ENCODE peak calls at places on chromosomes 1 and 21, in nine cellular contexts. I, B, F, U, T, C, Y, N and V are unnamed samples.
A peak's percentile ranks its signal among the peaks of the same experiment; 100 is the strongest.

GRCh38 chr1:18486195-18486594 is 5.5 kb downstream of the KLHDC7A start:
- DNase-seq in Y (no peak), T (no peak), C (no peak), B (no peak), F (no peak), U (no peak), I (no peak), N (peak; percentile 22), V (no peak)

GRCh38 chr1:173422456-173422976 is 54.6 kb upstream of the PRDX6 start:
- DNase-seq in Y (no peak), N (no peak), U (no peak), C (no peak), T (no peak), I (no peak), F (no peak), B (no peak), V (no peak)

GRCh38 chr1:58870298-58870676 is 86.4 kb upstream of the JUN start:
- DNase-seq in I (no peak), U (no peak), Y (no peak), C (no peak), F (no peak), B (peak; percentile 38), T (no peak), N (no peak), V (peak; percentile 65)

GRCh38 chr21:42337830-42338729 is 12.7 kb downstream of the TFF2 start:
- DNase-seq in N (peak; percentile 76), U (peak; percentile 15), C (peak; percentile 61), I (peak; percentile 64), B (peak; percentile 95), Y (peak; percentile 37), T (peak; percentile 60), F (peak; percentile 80), V (peak; percentile 29)

GRCh38 chr1:111909010-111909409 is 80.5 kb downstream of the KCND3 start:
- DNase-seq in F (no peak), U (no peak), I (no peak), N (no peak), B (no peak), Y (no peak), C (no peak), T (no peak), V (no peak)

GRCh38 chr21:20169812-20170576 is 828.2 kb upstream of the NCAM2 start:
- DNase-seq in Y (no peak), U (no peak), C (no peak), F (no peak), I (no peak), T (no peak), B (no peak), N (no peak), V (no peak)

GRCh38 chr21:44720170-44720569 is 8.8 kb upstream of the TSPEAR start:
- DNase-seq in I (no peak), C (no peak), N (no peak), B (no peak), T (no peak), Y (no peak), F (no peak), U (no peak), V (no peak)

GRCh38 chr1:161200421-161200991 is 1.7 kb upstream of the ADAMTS4 start:
- DNase-seq in B (no peak), U (no peak), I (no peak), T (no peak), F (no peak), Y (peak; percentile 34), N (no peak), C (peak; percentile 40), V (no peak)

GRCh38 chr1:151638074-151638775 is 26.4 kb downstream of the SNX27 start:
- DNase-seq in T (no peak), U (no peak), F (no peak), I (no peak), B (no peak), Y (no peak), N (no peak), C (no peak), V (no peak)

GRCh38 chr1:203807211-203807610 is 11.8 kb downstream of the ZBED6 start:
- DNase-seq in C (peak; percentile 27), B (no peak), F (no peak), Y (peak; percentile 85), N (no peak), I (peak; percentile 72), U (no peak), T (no peak), V (peak; percentile 71)

GRCh38 chr1:8862528-8862927 is 16.0 kb downstream of the ENO1 start:
- DNase-seq in B (peak; percentile 30), F (peak; percentile 33), C (no peak), U (no peak), T (no peak), I (no peak), N (peak; percentile 31), Y (no peak), V (no peak)
- TF ChIP-seq CTCF in B (peak; percentile 78), F (peak; percentile 66), C (peak; percentile 67), U (peak; percentile 82), T (peak; percentile 29), I (peak; percentile 36), N (peak; percentile 67), Y (peak; percentile 59), V (peak; percentile 72)

DNA sequence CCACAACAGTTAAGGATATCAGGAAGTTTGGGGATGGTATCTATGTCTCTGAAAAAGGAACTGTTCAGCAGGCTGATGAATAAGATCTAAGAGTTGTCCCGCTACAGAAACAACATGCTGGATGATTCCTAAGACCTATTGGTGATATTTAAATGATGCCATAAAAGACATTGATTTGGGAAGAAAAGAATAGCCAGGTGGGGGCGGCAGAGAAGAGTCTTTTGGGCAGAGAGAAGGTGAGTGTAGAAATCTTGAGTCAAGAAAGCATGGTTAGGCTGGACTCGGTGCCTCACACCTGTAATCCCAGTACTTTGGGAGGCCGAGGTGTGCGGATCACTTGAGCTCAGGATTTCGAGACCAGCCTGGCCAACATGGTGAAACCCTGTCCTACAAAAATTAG is 11.8 kb upstream of the TMEM201 start:
- DNase-seq in U (no peak), B (peak; percentile 18), C (no peak), N (no peak), I (no peak), T (no peak), F (no peak), Y (no peak), V (no peak)
- TF ChIP-seq CTCF in U (no peak), B (peak; percentile 40), C (no peak), N (no peak), I (no peak), T (no peak), F (no peak), Y (no peak), V (no peak)

GRCh38 chr1:227440167-227440566 is 121.9 kb upstream of the CDC42BPA start:
- DNase-seq in F (no peak), T (no peak), Y (no peak), C (no peak), I (no peak), B (no peak), N (no peak), U (no peak), V (no peak)

GRCh38 chr1:227433663-227434062 is 115.4 kb upstream of the CDC42BPA start:
- DNase-seq in U (no peak), F (no peak), B (no peak), Y (no peak), I (no peak), N (no peak), T (no peak), C (no peak), V (no peak)

GRCh38 chr1:227432981-227433380 is 114.7 kb upstream of the CDC42BPA start:
- DNase-seq in N (no peak), I (no peak), Y (no peak), B (no peak), U (no peak), T (no peak), C (no peak), F (no peak), V (no peak)

GRCh38 chr1:227434808-227435207 is 116.5 kb upstream of the CDC42BPA start:
- DNase-seq in U (no peak), N (no peak), I (no peak), B (no peak), Y (no peak), T (no peak), F (no peak), C (no peak), V (no peak)

DNA sequence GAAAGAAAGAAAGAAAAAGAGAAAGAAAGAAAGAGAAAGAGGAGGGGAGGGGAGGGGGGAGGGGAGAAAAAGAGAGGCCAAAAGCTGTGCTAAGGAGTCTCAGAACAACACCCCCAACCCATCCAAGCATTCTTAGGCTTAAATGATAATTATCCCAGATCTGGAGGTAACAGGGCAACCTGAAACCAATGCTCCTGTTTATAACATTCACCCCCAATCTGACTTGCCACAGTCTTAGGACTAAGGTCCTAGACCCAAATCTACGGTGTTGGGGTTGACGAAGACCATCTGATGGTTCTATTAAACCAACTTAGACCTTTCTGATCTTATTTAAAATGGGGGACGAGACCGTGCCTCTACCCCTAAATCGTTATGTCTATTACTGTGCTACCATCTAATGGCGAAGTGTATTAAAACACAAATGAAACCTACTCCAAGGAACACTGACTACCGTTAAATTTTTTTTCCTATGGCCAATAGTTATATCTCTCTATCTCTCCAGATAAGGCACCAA is 119.3 kb upstream of the CDC42BPA start:
- DNase-seq in F (no peak), N (no peak), C (peak; percentile 84), Y (peak; percentile 71), I (no peak), U (peak; percentile 30), T (no peak), B (peak; percentile 90), V (peak; percentile 68)
- TF ChIP-seq CTCF in F (no peak), N (peak; percentile 42), C (peak; percentile 46), Y (peak; percentile 50), I (peak; percentile 56), U (peak; percentile 64), T (peak; percentile 50), B (peak; percentile 98), V (peak; percentile 29)

GRCh38 chr1:70140343-70140742 is 65.0 kb downstream of the LRRC40 start:
- DNase-seq in T (no peak), B (no peak), I (peak; percentile 34), Y (peak; percentile 49), N (no peak), C (peak; percentile 88), U (no peak), F (no peak), V (peak; percentile 44)

GRCh38 chr1:70140894-70141293 is 64.5 kb downstream of the LRRC40 start:
- DNase-seq in Y (peak; percentile 33), U (no peak), F (no peak), T (no peak), B (no peak), I (no peak), C (peak; percentile 6), N (no peak), V (no peak)

GRCh38 chr1:70143052-70143659 is 62.2 kb downstream of the LRRC40 start:
- DNase-seq in U (no peak), Y (peak; percentile 66), F (no peak), T (no peak), N (no peak), I (no peak), B (peak; percentile 22), C (peak; percentile 55), V (peak; percentile 54)

GRCh38 chr1:70146488-70146887 is 58.9 kb downstream of the LRRC40 start:
- DNase-seq in F (no peak), C (no peak), Y (peak; percentile 67), I (no peak), N (no peak), T (no peak), B (peak; percentile 78), U (peak; percentile 8), V (peak; percentile 25)

DNA sequence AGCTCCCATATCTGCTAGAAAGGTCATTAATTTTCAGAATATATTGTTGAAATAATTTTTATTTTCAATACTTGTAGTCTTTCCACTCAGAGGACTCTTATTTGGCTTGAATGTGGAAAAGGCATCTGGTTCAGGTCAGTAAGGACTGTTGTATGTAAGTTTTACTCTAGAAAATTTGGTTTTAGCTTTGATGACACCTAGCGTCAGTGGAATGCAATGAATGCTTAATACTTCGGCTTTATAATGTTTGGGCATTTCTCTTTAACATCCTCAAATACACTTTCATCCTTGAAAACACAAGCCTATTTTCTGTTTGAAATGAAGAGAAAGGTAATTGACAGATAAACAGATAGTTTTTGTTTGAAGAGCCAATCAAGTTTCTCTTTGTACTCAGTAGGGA is 63.3 kb downstream of the LRRC40 start:
- DNase-seq in T (no peak), U (no peak), N (no peak), F (no peak), C (peak; percentile 61), I (no peak), Y (peak; percentile 58), B (peak; percentile 43), V (peak; percentile 24)
- TF ChIP-seq CTCF in T (peak; percentile 14), U (peak; percentile 16), N (no peak), F (no peak), C (peak; percentile 65), I (peak; percentile 39), Y (peak; percentile 57), B (peak; percentile 68), V (peak; percentile 25)